ENCODE peak calls at places on chromosomes 12 and 14, in six cellular contexts. V is heart right ventricle, P is transverse colon, Z is A673, Q is cardiac muscle cell, N is BJ. T is an unnamed sample.

GRCh38 chr12:6076340-6076739 is 48.1 kb downstream of the VWF start:
- DNase-seq in N (no peak), Z (no peak), P (no peak), Q (no peak), V (no peak), T (no peak)

GRCh38 chr12:11863478-11863906 is 207.2 kb upstream of the BCL2L14 start:
- DNase-seq in P (no peak), Q (no peak), N (no peak), Z (no peak), V (peak; percentile 67), T (no peak)

GRCh38 chr12:49046129-49046895 is 14.3 kb downstream of the KMT2D start:
- DNase-seq in P (no peak), Q (no peak), V (no peak), N (no peak), Z (no peak), T (no peak)

GRCh38 chr12:79203103-79203502 is 338.5 kb downstream of the SYT1 start:
- DNase-seq in Z (no peak), Q (no peak), V (no peak), N (no peak), P (no peak), T (no peak)

GRCh38 chr12:18261273-18261672 is at the start of gene PIK3C2G:
- DNase-seq in N (no peak), P (no peak), Q (no peak), V (no peak), Z (no peak), T (no peak)

GRCh38 chr12:69570545-69571399 is 14.5 kb upstream of the CCT2 start:
- DNase-seq in N (no peak), P (peak; percentile 46), V (peak; percentile 56), Q (peak; percentile 81), Z (peak; percentile 73), T (peak; percentile 29)

GRCh38 chr12:90234455-90234854 is 525.8 kb upstream of the ATP2B1 start:
- DNase-seq in Q (no peak), V (no peak), N (no peak), Z (peak; percentile 78), P (no peak), T (no peak)

GRCh38 chr14:96564389-96564788 is 62.2 kb downstream of the PAPOLA start:
- DNase-seq in N (no peak), P (no peak), V (no peak), Q (no peak), Z (peak; percentile 48), T (no peak)

GRCh38 chr12:96233941-96234461 is 39.8 kb downstream of the ELK3 start:
- DNase-seq in Q (no peak), P (peak; percentile 80), V (peak; percentile 92), Z (no peak), N (peak; percentile 83), T (peak; percentile 97)

GRCh38 chr12:4908694-4909396 is 860 bp upstream of the KCNA1 start:
- DNase-seq in V (no peak), P (no peak), Z (peak; percentile 67), Q (peak; percentile 58), N (no peak), T (no peak)

GRCh38 chr14:65840786-65841185 is 428.3 kb downstream of the FUT8 start:
- DNase-seq in V (no peak), N (peak; percentile 10), Z (no peak), P (no peak), Q (no peak), T (no peak)

GRCh38 chr14:101132051-101132541 is 228.6 kb upstream of the RTL1 start:
- DNase-seq in Q (no peak), Z (no peak), V (no peak), P (no peak), N (no peak), T (no peak)

GRCh38 chr12:54988402-54989054 is 4.0 kb upstream of the TESPA1 start:
- DNase-seq in Q (no peak), V (peak; percentile 79), P (peak; percentile 59), Z (peak; percentile 11), N (no peak), T (no peak)

GRCh38 chr14:22434030-22434429 is 155.0 kb downstream of the DAD1 start:
- DNase-seq in N (no peak), Z (peak; percentile 65), V (no peak), Q (no peak), P (no peak), T (no peak)

GRCh38 chr12:76259660-76260389 is 88.4 kb downstream of the BBS10 start:
- DNase-seq in P (no peak), N (peak; percentile 52), Q (no peak), Z (peak; percentile 74), V (no peak), T (peak; percentile 53)

GRCh38 chr12:95810411-95810810 is 19.8 kb upstream of the NTN4 start:
- DNase-seq in P (no peak), Q (no peak), V (no peak), N (no peak), Z (no peak), T (no peak)

GRCh38 chr12:19830461-19830860 is 391.2 kb downstream of the AEBP2 start:
- DNase-seq in Z (no peak), Q (no peak), V (no peak), P (no peak), N (no peak), T (no peak)

GRCh38 chr14:63777024-63777423 is 49.2 kb upstream of the SGPP1 start:
- DNase-seq in P (no peak), Z (peak; percentile 57), N (peak; percentile 39), Q (no peak), V (no peak), T (no peak)

GRCh38 chr14:26527095-26527494 is 70.7 kb downstream of the NOVA1 start:
- DNase-seq in N (no peak), Z (no peak), P (no peak), V (no peak), Q (no peak), T (no peak)

GRCh38 chr12:124744659-124745467 is 118.8 kb downstream of the SCARB1 start:
- DNase-seq in Z (peak; percentile 56), P (no peak), N (no peak), Q (no peak), V (no peak), T (no peak)

GRCh38 chr12:129109174-129110001 is 256.1 kb downstream of the GLT1D1 start:
- DNase-seq in Q (no peak), N (no peak), V (no peak), P (no peak), Z (no peak), T (no peak)
- TF ChIP-seq CTCF in Q (no peak), N (no peak), V (no peak), P (no peak), Z (no peak), T (no peak)

DNA sequence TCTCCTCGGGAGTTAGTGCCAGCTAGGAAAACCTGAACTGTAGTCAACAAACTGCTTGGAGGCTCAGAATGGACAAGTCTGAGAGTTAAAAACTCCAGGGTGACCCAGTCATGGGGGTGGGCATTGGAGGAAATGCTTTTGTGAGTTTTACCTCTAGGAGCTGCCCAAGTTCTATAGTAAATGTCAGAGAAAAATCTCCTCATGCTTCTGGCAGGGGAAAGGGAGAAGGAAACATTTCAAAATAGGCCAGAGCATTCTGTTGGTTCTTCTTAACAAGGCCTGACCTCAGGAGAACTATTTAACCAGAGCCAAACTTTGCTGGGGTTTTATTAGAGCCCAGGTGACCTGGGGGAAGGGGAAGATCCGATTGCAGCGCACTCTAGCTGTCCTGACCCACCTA is 12.3 kb downstream of the NINJ2 start:
- DNase-seq in P (no peak), V (no peak), Z (no peak), N (no peak), Q (no peak), T (no peak)
- TF ChIP-seq CTCF in P (no peak), V (no peak), Z (peak; percentile 16), N (no peak), Q (peak; percentile 18), T (no peak)

DNA sequence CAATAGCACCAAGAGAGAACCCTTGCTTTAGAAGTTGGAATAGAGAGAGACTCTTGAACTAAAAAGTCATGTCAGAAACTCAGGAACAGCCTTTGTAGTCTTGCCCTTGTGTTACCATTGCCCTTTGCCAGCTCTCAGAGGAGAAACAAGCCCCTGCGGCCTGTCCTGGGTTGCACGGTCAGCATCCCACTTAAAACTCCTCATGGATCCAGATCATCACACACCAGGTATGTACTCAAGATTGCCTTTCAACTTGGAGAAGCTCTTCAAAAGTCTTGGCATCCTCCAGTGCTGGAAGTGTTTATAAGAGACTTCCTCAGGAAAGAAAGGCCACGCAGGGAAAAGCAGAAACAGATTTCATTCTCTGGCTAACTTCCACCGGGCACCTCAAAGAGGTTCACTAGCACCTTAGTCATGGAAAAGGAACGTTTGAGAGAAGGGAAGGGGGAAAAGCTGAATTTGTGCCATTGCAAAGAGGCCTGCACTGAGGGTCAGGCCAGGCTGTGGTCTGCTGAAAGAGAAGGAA is 594.2 kb downstream of the MED13L start:
- DNase-seq in Q (no peak), Z (no peak), P (no peak), V (no peak), N (no peak), T (no peak)
- TF ChIP-seq CTCF in Q (no peak), Z (no peak), P (no peak), V (no peak), N (no peak), T (no peak)

DNA sequence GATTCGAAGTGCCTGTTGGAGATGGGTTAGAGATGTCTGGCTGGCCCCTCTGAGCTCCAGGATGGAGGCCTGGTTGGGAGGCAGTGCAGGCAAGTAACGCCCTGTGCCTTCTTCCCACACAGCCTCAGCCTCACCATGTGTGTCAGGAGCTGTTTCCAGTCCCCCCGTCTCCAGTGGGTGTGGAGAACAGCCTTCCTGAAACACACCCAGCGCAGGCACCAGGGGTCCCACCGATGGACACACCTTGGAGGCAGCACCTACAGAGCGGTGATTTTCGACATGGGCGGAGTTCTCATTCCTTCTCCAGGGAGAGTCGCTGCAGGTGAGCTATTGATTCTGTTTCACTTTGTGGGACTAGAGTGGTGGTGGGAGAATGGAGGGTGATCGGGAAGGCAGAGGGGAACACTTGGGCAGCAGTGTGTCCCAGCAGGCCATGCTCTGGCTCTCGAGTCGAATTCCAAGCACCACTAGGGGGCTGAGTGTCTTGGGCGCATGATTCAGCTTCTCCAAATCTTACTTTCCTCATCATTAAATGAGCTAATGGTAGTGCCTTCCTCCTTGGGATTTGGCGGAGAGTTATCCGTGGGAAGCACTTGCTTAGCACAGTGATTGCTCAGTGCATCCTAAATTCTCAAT is 6.8 kb downstream of the ACAD10 start:
- DNase-seq in N (no peak), Q (no peak), Z (peak; percentile 34), V (no peak), P (no peak), T (no peak)
- TF ChIP-seq CTCF in N (peak; percentile 28), Q (peak; percentile 24), Z (peak; percentile 31), V (no peak), P (no peak), T (no peak)

GRCh38 chr14:30786701-30787100 is 87.7 kb upstream of the COCH start:
- DNase-seq in Z (no peak), P (no peak), N (no peak), V (no peak), Q (no peak), T (no peak)
- TF ChIP-seq CTCF in Z (no peak), P (no peak), N (no peak), V (no peak), Q (no peak), T (no peak)

T was measured in AG09319.